ENCODE peak calls at places on chromosomes 3 and 15, in ten cellular contexts. O is effector memory CD4-positive, alpha-beta T cell; U is heart left ventricle; H is A549; G is transverse colon; I is brain microvascular endothelial cell; C is neural progenitor cell; V is GM23248; X is astrocyte of the spinal cord; Y is psoas muscle. T is an unnamed sample.

GRCh38 chr15:64622410-64623260 is 152.8 kb downstream of the RBPMS2 start:
- DNase-seq in V (no peak), C (no peak), I (no peak), U (no peak), H (no peak), Y (no peak), X (no peak), G (peak; percentile 19), O (peak; percentile 47), T (no peak)

GRCh38 chr3:17912011-17912760 is 169.8 kb upstream of the TBC1D5 start:
- DNase-seq in I (no peak), U (no peak), X (no peak), V (no peak), Y (no peak), C (no peak), G (no peak), O (no peak), H (no peak), T (no peak)

GRCh38 chr15:101568821-101569555 is 79.5 kb upstream of the PCSK6 start:
- DNase-seq in G (peak; percentile 48), H (no peak), C (no peak), O (no peak), U (no peak), X (no peak), Y (no peak), V (no peak), I (no peak), T (no peak)

GRCh38 chr3:197249542-197249941 is 48.9 kb downstream of the DLG1 start:
- DNase-seq in X (no peak), V (peak; percentile 12), U (no peak), Y (no peak), H (no peak), I (no peak), O (no peak), G (no peak), C (no peak), T (no peak)

GRCh38 chr3:69009559-69010410 is 3.7 kb downstream of the EOGT start:
- DNase-seq in Y (no peak), G (no peak), O (no peak), U (no peak), V (peak; percentile 98), X (peak; percentile 88), C (peak; percentile 51), I (peak; percentile 68), H (no peak), T (no peak)

GRCh38 chr3:182921665-182922355 is 58.5 kb downstream of the DCUN1D1 start:
- DNase-seq in G (no peak), V (peak; percentile 33), Y (no peak), X (peak; percentile 13), O (no peak), C (no peak), I (no peak), U (no peak), H (no peak), T (no peak)

GRCh38 chr15:89110060-89110459 is 21.8 kb downstream of the ABHD2 start:
- DNase-seq in V (no peak), Y (no peak), G (no peak), I (no peak), X (no peak), C (no peak), U (no peak), O (no peak), H (no peak), T (no peak)

GRCh38 chr15:99399612-99400011 is 148.3 kb downstream of the LRRC28 start:
- DNase-seq in G (no peak), X (no peak), Y (no peak), H (no peak), V (peak; percentile 50), U (no peak), O (no peak), C (no peak), I (no peak), T (no peak)

GRCh38 chr15:84658788-84659411 is 901 bp upstream of the NMB start:
- DNase-seq in C (no peak), Y (no peak), O (no peak), V (no peak), G (no peak), H (no peak), X (no peak), U (no peak), I (no peak), T (no peak)

GRCh38 chr15:37220949-37221670 is 120.8 kb upstream of the MEIS2 start:
- DNase-seq in O (no peak), Y (no peak), X (no peak), H (no peak), G (no peak), I (no peak), V (no peak), C (no peak), U (no peak), T (no peak)

DNA sequence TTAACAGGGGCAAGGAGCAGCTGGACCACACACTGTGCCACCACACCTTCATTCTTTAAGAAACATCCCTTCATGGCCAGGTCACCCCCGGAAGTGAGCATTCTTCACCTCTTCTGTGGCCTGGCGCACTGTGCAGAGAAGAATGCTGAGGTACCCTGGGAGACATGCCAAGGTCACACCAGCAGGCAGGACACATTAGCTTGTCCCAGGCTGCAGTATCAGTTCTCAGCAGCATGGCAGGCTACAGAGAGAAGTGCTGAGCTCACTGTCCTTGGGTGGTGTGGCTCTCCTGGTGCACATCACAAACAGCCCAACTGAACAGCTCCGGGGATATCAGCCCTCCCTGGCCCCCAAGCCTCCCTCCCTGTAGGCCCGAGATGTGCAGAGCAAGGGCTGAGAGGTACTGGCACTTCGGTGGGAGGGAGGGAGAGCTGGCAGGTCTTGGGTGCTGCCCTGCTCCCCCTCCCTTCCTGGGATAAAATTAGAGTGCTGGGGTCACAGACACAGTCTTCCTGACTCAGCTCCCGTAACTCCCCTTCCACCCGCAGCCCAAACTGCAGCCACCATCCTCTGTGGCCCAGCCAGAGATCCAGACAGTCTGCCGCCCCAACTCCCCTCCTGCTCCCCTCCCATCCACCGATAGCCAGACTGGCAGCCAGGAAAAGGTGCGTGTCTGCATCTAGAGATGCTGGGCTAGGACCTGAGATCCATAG is 13.4 kb downstream of the SEMA7A start:
- DNase-seq in C (no peak), G (no peak), U (no peak), O (no peak), X (no peak), V (peak; percentile 45), I (no peak), Y (no peak), H (peak; percentile 10), T (no peak)
- H3K4me3 ChIP-seq in C (no peak overlapping the region), G (no peak overlapping the region), U (no peak overlapping the region), O (no peak overlapping the region), X (no peak overlapping the region), V (no peak overlapping the region), I (no peak overlapping the region), Y (no peak overlapping the region), H (no peak overlapping the region), T (no peak overlapping the region)

GRCh38 chr15:75346796-75347221 is at the start of gene NEIL1:
- DNase-seq in C (peak; percentile 18), H (no peak), G (peak; percentile 64), V (no peak), O (no peak), X (no peak), Y (peak; percentile 48), U (no peak), I (no peak), T (no peak)

GRCh38 chr15:75347222-75348033 is 589 bp downstream of the NEIL1 start:
- DNase-seq in I (no peak), H (no peak), G (peak; percentile 79), U (peak; percentile 73), V (peak; percentile 60), C (peak; percentile 71), O (peak; percentile 37), X (no peak), Y (peak; percentile 86), T (peak; percentile 45)

GRCh38 chr15:75348034-75348562 is 1.3 kb downstream of the NEIL1 start:
- DNase-seq in V (peak; percentile 44), X (no peak), C (peak; percentile 49), G (no peak), O (no peak), Y (peak; percentile 64), I (no peak), U (no peak), H (no peak), T (no peak)

GRCh38 chr15:75349851-75350588 is 3.2 kb downstream of the NEIL1 start:
- DNase-seq in C (no peak), I (no peak), U (no peak), X (no peak), V (no peak), O (peak; percentile 67), G (peak; percentile 66), H (no peak), Y (no peak), T (no peak)

GRCh38 chr15:75348563-75349350 is 1.9 kb downstream of the NEIL1 start:
- DNase-seq in C (peak; percentile 43), Y (peak; percentile 58), O (no peak), X (no peak), V (peak; percentile 41), I (no peak), U (no peak), G (peak; percentile 24), H (no peak), T (peak; percentile 23)
- H3K4me3 ChIP-seq in C (peak overlapping the region; percentile 69), Y (peak overlapping the region; percentile 96), O (no peak overlapping the region), X (peak overlapping the region; percentile 70), V (peak overlapping the region; percentile 80), I (peak overlapping the region; percentile 65), U (peak overlapping the region; percentile 88), G (peak overlapping the region; percentile 77), H (peak overlapping the region; percentile 91), T (peak overlapping the region; percentile 94)

GRCh38 chr3:191412764-191413163 is 48.2 kb upstream of the PYDC2 start:
- DNase-seq in V (peak; percentile 90), X (peak; percentile 94), C (peak; percentile 6), U (no peak), H (no peak), I (peak; percentile 91), O (no peak), Y (no peak), G (no peak), T (peak; percentile 52)

GRCh38 chr3:191414732-191415131 is 46.2 kb upstream of the PYDC2 start:
- DNase-seq in V (no peak), X (no peak), Y (no peak), I (no peak), G (no peak), U (no peak), H (no peak), C (no peak), O (no peak), T (no peak)

GRCh38 chr3:191414286-191414685 is 46.7 kb upstream of the PYDC2 start:
- DNase-seq in Y (no peak), X (no peak), C (no peak), U (no peak), H (no peak), O (no peak), G (no peak), V (peak; percentile 38), I (no peak), T (no peak)

GRCh38 chr3:191415566-191415965 is 45.4 kb upstream of the PYDC2 start:
- DNase-seq in X (no peak), Y (no peak), U (no peak), H (no peak), I (no peak), O (no peak), G (no peak), C (no peak), V (no peak), T (no peak)

GRCh38 chr3:191417457-191417729 is 43.6 kb upstream of the PYDC2 start:
- DNase-seq in X (no peak), G (no peak), V (no peak), O (no peak), H (no peak), U (no peak), C (no peak), Y (no peak), I (no peak), T (no peak)
- H3K4me3 ChIP-seq in X (no peak overlapping the region), G (no peak overlapping the region), V (no peak overlapping the region), O (no peak overlapping the region), H (no peak overlapping the region), U (no peak overlapping the region), C (no peak overlapping the region), Y (no peak overlapping the region), I (no peak overlapping the region), T (no peak overlapping the region)

GRCh38 chr15:63052128-63052826 is 9.7 kb downstream of the TPM1 start:
- DNase-seq in X (peak; percentile 14), G (no peak), U (no peak), V (peak; percentile 19), H (no peak), Y (no peak), I (no peak), O (no peak), C (no peak), T (no peak)
- H3K4me3 ChIP-seq in X (no peak overlapping the region), G (peak overlapping the region; percentile 10), U (no peak overlapping the region), V (peak overlapping the region; percentile 99), H (peak overlapping the region; percentile 1), Y (peak overlapping the region; percentile 8), I (no peak overlapping the region), O (no peak overlapping the region), C (no peak overlapping the region), T (no peak overlapping the region)

T was measured in A673.